ENCODE peak calls at places on chromosome 3, in nine cellular contexts. Y is amniotic stem cell; J is NCI-H187; P is stimulated activated CD8-positive, alpha-beta memory T cell treated with anti-CD3 and anti-CD28 coated beads, Interleukin-12 subunit alpha, Interleukin-12 subunit beta, amount 100 ng/mL, for 1 hour; F is non-pigmented ciliary epithelial cell; C is NCI-H146; X is epithelial cell of proximal tubule; I is GM20000; Q is Peyer's patch. U is an unnamed sample.

GRCh38 chr3:8937064-8938020 is 25.9 kb downstream of the RAD18 start:
- DNase-seq in X (peak), F (peak), J (no peak), Q (no peak), C (no peak), Y (peak), I (no peak), P (no peak), U (peak)

GRCh38 chr3:16313955-16314645 is 49.1 kb downstream of the OXNAD1 start:
- DNase-seq in Y (no peak), P (no peak), C (no peak), X (no peak), F (no peak), J (no peak), Q (no peak), I (no peak), U (no peak)

GRCh38 chr3:88809993-88810392 is 297.4 kb upstream of the EPHA3 start:
- DNase-seq in C (no peak), Q (no peak), P (no peak), X (no peak), Y (peak), I (no peak), F (no peak), J (no peak), U (no peak)

GRCh38 chr3:139721370-139721769 is 43.6 kb upstream of the NMNAT3 start:
- DNase-seq in I (no peak), P (no peak), F (no peak), Y (no peak), J (no peak), Q (no peak), C (no peak), X (no peak), U (no peak)

GRCh38 chr3:53040361-53040820 is 5.5 kb downstream of the SFMBT1 start:
- DNase-seq in C (no peak), X (peak), Y (no peak), P (no peak), I (no peak), J (no peak), Q (no peak), F (no peak), U (no peak)

GRCh38 chr3:196189608-196190347 is 21.4 kb downstream of the ZDHHC19 start:
- DNase-seq in F (no peak), C (no peak), X (no peak), Y (no peak), I (no peak), P (no peak), J (no peak), Q (no peak), U (no peak)

GRCh38 chr3:162517110-162517509 is 1020.5 kb downstream of the OTOL1 start:
- DNase-seq in X (no peak), F (no peak), C (no peak), I (no peak), P (no peak), J (no peak), Y (no peak), Q (no peak), U (no peak)

GRCh38 chr3:98763814-98764691 is 913 bp downstream of the ST3GAL6 start:
- DNase-seq in J (no peak), X (no peak), F (no peak), I (no peak), C (no peak), Y (no peak), Q (no peak), P (no peak), U (no peak)

GRCh38 chr3:84959470-84960380 is 936 bp downstream of the CADM2 start:
- DNase-seq in P (no peak), J (no peak), Y (no peak), F (no peak), X (no peak), C (peak), Q (no peak), I (no peak), U (no peak)

GRCh38 chr3:14791343-14791945 is 27.3 kb upstream of the FGD5 start:
- DNase-seq in J (no peak), C (peak), P (peak), Q (peak), F (no peak), X (no peak), I (peak), Y (no peak), U (peak)

GRCh38 chr3:15797600-15798303 is at the start of gene ANKRD28:
- DNase-seq in I (no peak), J (no peak), C (no peak), F (peak), P (no peak), Y (peak), Q (no peak), X (peak), U (peak)

GRCh38 chr3:78633626-78634025 is 1134.2 kb downstream of the ROBO1 start:
- DNase-seq in P (no peak), J (no peak), X (peak), C (no peak), I (no peak), Q (no peak), F (peak), Y (no peak), U (no peak)

GRCh38 chr3:12424635-12425319 is 59.5 kb upstream of the TSEN2 start:
- DNase-seq in P (no peak), J (no peak), I (no peak), Y (no peak), Q (no peak), X (no peak), F (no peak), C (peak), U (no peak)

U was measured in hepatic stellate cell.